ENCODE peak calls at places on chromosomes 2 and 18, in ten cellular contexts. Q is SW480; R is stimulated activated CD8-positive, alpha-beta memory T cell treated with anti-CD3 and anti-CD28 coated beads, Interleukin-15, amount 100 ng/mL, for 4 hours; O is aorta; C is psoas muscle; B is left cardiac atrium; Y is activated T-cell treated with anti-CD3 and anti-CD28 coated beads for 1 hour; X is T47D; V is NCI-H1105 treated with DMSO at 0.1 percent for 48 hours; D is KBM-7. L is an unnamed sample.

GRCh38 chr2:239583879-239584859 is 183.3 kb upstream of the HDAC4 start:
- DNase-seq in Q (no peak), R (no peak), O (peak), C (no peak), B (peak), Y (no peak), X (no peak), V (no peak), D (no peak), L (no peak)

GRCh38 chr2:128734521-128735295 is 416.0 kb upstream of the HS6ST1 start:
- DNase-seq in Q (no peak), R (no peak), O (peak), C (peak), B (no peak), Y (no peak), X (no peak), V (no peak), D (peak), L (no peak)

GRCh38 chr2:222683805-222684204 is 12.3 kb downstream of the MOGAT1 start:
- DNase-seq in Q (no peak), R (no peak), O (no peak), C (no peak), B (no peak), Y (no peak), X (no peak), V (no peak), D (no peak), L (no peak)

GRCh38 chr2:134771313-134771801 is 52.6 kb upstream of the TMEM163 start:
- DNase-seq in Q (peak), R (no peak), O (no peak), C (no peak), B (no peak), Y (no peak), X (no peak), V (no peak), D (no peak), L (no peak)

GRCh38 chr18:56245856-56246575 is 392.4 kb downstream of the TXNL1 start:
- DNase-seq in Q (no peak), R (no peak), O (no peak), C (no peak), B (no peak), Y (no peak), X (peak), V (no peak), D (peak), L (no peak)

GRCh38 chr18:7592305-7593071 is 25.4 kb downstream of the PTPRM start:
- DNase-seq in Q (peak), R (no peak), O (no peak), C (no peak), B (no peak), Y (no peak), X (no peak), V (no peak), D (no peak), L (no peak)

GRCh38 chr18:31230495-31230894 is 67.8 kb upstream of the DSC1 start:
- DNase-seq in Q (peak), R (no peak), O (no peak), C (no peak), B (no peak), Y (no peak), X (no peak), V (no peak), D (no peak), L (no peak)

GRCh38 chr2:95391641-95392310 is 10.7 kb upstream of the FAHD2A start:
- DNase-seq in Q (no peak), R (no peak), O (no peak), C (no peak), B (no peak), Y (no peak), X (no peak), V (peak), D (no peak), L (no peak)

GRCh38 chr2:237154894-237155851 is 69.5 kb downstream of the COPS8 start:
- DNase-seq in Q (no peak), R (no peak), O (no peak), C (no peak), B (no peak), Y (no peak), X (no peak), V (no peak), D (no peak), L (no peak)

GRCh38 chr2:186716899-186717811 is 23.3 kb downstream of the FAM171B start:
- DNase-seq in Q (peak), R (no peak), O (no peak), C (no peak), B (no peak), Y (no peak), X (no peak), V (no peak), D (no peak), L (no peak)